ENCODE peak calls at places on chromosome 14, in four cellular contexts. Y is hepatic stellate cell, Z is AG09309, E is NCI-H1436. W is an unnamed sample.

GRCh38 chr14:105690671-105691070 is 164.3 kb downstream of the TMEM121 start:
- DNase-seq in E (no peak), Z (no peak), Y (no peak), W (no peak)

GRCh38 chr14:75141967-75142366 is 15.1 kb upstream of the NEK9 start:
- DNase-seq in Z (no peak), E (no peak), Y (no peak), W (no peak)

GRCh38 chr14:102527255-102528232 is 18.0 kb upstream of the ANKRD9 start:
- DNase-seq in Z (no peak), Y (no peak), E (no peak), W (no peak)

GRCh38 chr14:63178912-63179311 is 25.3 kb upstream of the RHOJ start:
- DNase-seq in Z (peak), Y (no peak), E (no peak), W (no peak)

GRCh38 chr14:89279649-89280232 is 137.3 kb downstream of the FOXN3 start:
- DNase-seq in Z (no peak), E (no peak), Y (no peak), W (no peak)

GRCh38 chr14:100761481-100761880 is 34.8 kb downstream of the DLK1 start:
- DNase-seq in Z (peak), Y (no peak), E (no peak), W (peak)

GRCh38 chr14:91872517-91873470 is 5.5 kb upstream of the TC2N start:
- DNase-seq in Y (no peak), E (no peak), Z (no peak), W (no peak)

GRCh38 chr14:22982013-22982476 is 306 bp downstream of the AJUBA start:
- DNase-seq in Y (no peak), Z (no peak), E (no peak), W (no peak)

GRCh38 chr14:87111141-87111540 is 881.8 kb downstream of the GALC start:
- DNase-seq in Z (no peak), E (no peak), Y (no peak), W (no peak)

GRCh38 chr14:104660597-104660996 is 28.8 kb upstream of the INF2 start:
- DNase-seq in Y (no peak), Z (no peak), E (no peak), W (no peak)

GRCh38 chr14:51650721-51651387 is 856 bp upstream of the FRMD6 start:
- DNase-seq in E (no peak), Y (no peak), Z (no peak), W (no peak)

GRCh38 chr14:38836539-38836938 is 266.5 kb downstream of the SEC23A start:
- DNase-seq in E (no peak), Y (no peak), Z (no peak), W (no peak)

GRCh38 chr14:68640293-68640574 is 152.6 kb downstream of the ZFP36L1 start:
- DNase-seq in E (no peak), Y (no peak), Z (no peak), W (no peak)

GRCh38 chr14:103803661-103804060 is 43.7 kb downstream of the PPP1R13B start:
- DNase-seq in Z (peak), Y (peak), E (no peak), W (no peak)

GRCh38 chr14:23118506-23119361 is at the start of gene CEBPE:
- DNase-seq in E (no peak), Y (no peak), Z (no peak), W (no peak)

GRCh38 chr14:23712287-23712686 is 76.1 kb downstream of the DHRS2 start:
- DNase-seq in E (no peak), Y (no peak), Z (no peak), W (no peak)

GRCh38 chr14:61145258-61145902 is 135.8 kb downstream of the TMEM30B start:
- DNase-seq in Y (peak), E (no peak), Z (peak), W (no peak)

GRCh38 chr14:100570726-100571454 is 16.3 kb downstream of the BEGAIN start:
- DNase-seq in Z (no peak), E (no peak), Y (no peak), W (no peak)

GRCh38 chr14:98056946-98057345 is 1215.1 kb downstream of the BCL11B start:
- DNase-seq in Y (no peak), E (no peak), Z (no peak), W (no peak)

GRCh38 chr14:61178226-61179060 is 102.7 kb downstream of the TMEM30B start:
- DNase-seq in Z (peak), E (no peak), Y (peak), W (no peak)

GRCh38 chr14:104604461-104605449 is at the start of gene TMEM179:
- DNase-seq in Y (no peak), E (no peak), Z (no peak), W (peak)

GRCh38 chr14:93946506-93947170 is 19.5 kb downstream of the FAM181A start:
- DNase-seq in E (no peak), Z (no peak), Y (no peak), W (no peak)

GRCh38 chr14:79514700-79515099 is 696.6 kb downstream of the DIO2 start:
- DNase-seq in Z (no peak), Y (no peak), E (no peak), W (no peak)

W was measured in NCI-H1417 treated with DMSO at 0.1 percent for 48 hours.